ENCODE peak calls at places on chromosomes 4 and X, in four cellular contexts. V is NCI-H1105 treated with DMSO at 0.1 percent for 48 hours; A is activated CD4-positive, alpha-beta T cell treated with anti-CD3 and anti-CD28 coated beads, Interleukin-2, amount 50 U/mL, for 24 hours; H is heart right ventricle. K is an unnamed sample.

GRCh38 chrX:145405012-145405411 is 157.7 kb downstream of the SPANXN1 start:
- DNase-seq in H (no peak), V (peak), A (no peak), K (peak)

GRCh38 chr4:136484996-136485395 is 1047.3 kb downstream of the PCDH18 start:
- DNase-seq in V (no peak), A (no peak), H (no peak), K (no peak)

GRCh38 chrX:122850326-122850725 is 333.8 kb upstream of the GRIA3 start:
- DNase-seq in V (no peak), H (no peak), A (no peak), K (no peak)

GRCh38 chr4:8215001-8215427 is 15.9 kb downstream of the SH3TC1 start:
- DNase-seq in A (no peak), H (no peak), V (peak), K (no peak)

GRCh38 chrX:65516756-65517155 is 17.8 kb downstream of the LAS1L start:
- DNase-seq in A (no peak), H (no peak), V (no peak), K (no peak)

GRCh38 chr4:17702666-17703065 is 78.8 kb downstream of the FAM184B start:
- DNase-seq in A (no peak), V (no peak), H (no peak), K (no peak)

GRCh38 chr4:76585270-76585669 is 150.2 kb downstream of the SHROOM3 start:
- DNase-seq in A (no peak), V (no peak), H (no peak), K (no peak)

GRCh38 chr4:80219301-80220025 is 22.2 kb downstream of the PRDM8 start:
- DNase-seq in H (no peak), A (no peak), V (no peak), K (no peak)

GRCh38 chrX:15977644-15978043 is 123.0 kb upstream of the AP1S2 start:
- DNase-seq in H (no peak), V (no peak), A (no peak), K (no peak)

GRCh38 chr4:67531349-67531748 is 14.0 kb downstream of the CENPC start:
- DNase-seq in H (no peak), A (no peak), V (no peak), K (no peak)

GRCh38 chr4:149793459-149793858 is 22.2 kb downstream of the IQCM start:
- DNase-seq in A (no peak), V (no peak), H (no peak), K (no peak)

GRCh38 chrX:4182010-4182806 is 468.8 kb upstream of the PRKX start:
- DNase-seq in A (no peak), V (no peak), H (no peak), K (no peak)

GRCh38 chrX:17606211-17606610 is 131.1 kb upstream of the SCML1 start:
- DNase-seq in H (no peak), A (no peak), V (no peak), K (no peak)

GRCh38 chr4:152485726-152486276 is 50.1 kb downstream of the FBXW7 start:
- DNase-seq in H (no peak), A (no peak), V (no peak), K (peak)

GRCh38 chrX:21738950-21739287 is 19.0 kb downstream of the SMPX start:
- DNase-seq in V (no peak), A (no peak), H (no peak), K (no peak)

GRCh38 chrX:136193771-136194170 is 46.4 kb downstream of the FHL1 start:
- DNase-seq in A (no peak), H (no peak), V (no peak), K (no peak)

GRCh38 chr4:8181844-8182243 is 17.2 kb upstream of the SH3TC1 start:
- DNase-seq in H (no peak), A (no peak), V (no peak), K (no peak)

GRCh38 chrX:108270739-108271396 is 167.4 kb downstream of the COL4A6 start:
- DNase-seq in V (peak), H (no peak), A (no peak), K (no peak)

GRCh38 chr4:152247271-152247975 is 288.5 kb downstream of the FBXW7 start:
- DNase-seq in A (no peak), H (peak), V (no peak), K (no peak)

GRCh38 chr4:6769138-6769983 is 13.2 kb upstream of the KIAA0232 start:
- DNase-seq in H (no peak), A (no peak), V (no peak), K (no peak)

GRCh38 chrX:18885317-18886004 is 98.5 kb downstream of the PHKA2 start:
- DNase-seq in A (no peak), V (no peak), H (no peak), K (no peak)

GRCh38 chrX:53445977-53446376 is 11.8 kb upstream of the HSD17B10 start:
- DNase-seq in H (no peak), A (no peak), V (no peak), K (peak)

GRCh38 chr4:133938061-133938460 is 263.5 kb downstream of the PABPC4L start:
- DNase-seq in V (no peak), H (no peak), A (no peak), K (no peak)

GRCh38 chr4:38509551-38509950 is 154.4 kb upstream of the KLF3 start:
- DNase-seq in H (no peak), A (no peak), V (no peak), K (no peak)

GRCh38 chr4:94516067-94516466 is 64.3 kb downstream of the PDLIM5 start:
- DNase-seq in V (no peak), A (no peak), H (no peak), K (no peak)

GRCh38 chr4:183541081-183542045 is 36.5 kb downstream of the ING2 start:
- DNase-seq in H (no peak), V (no peak), A (no peak), K (no peak)

GRCh38 chr4:147310312-147310711 is 170.6 kb upstream of the EDNRA start:
- DNase-seq in A (no peak), V (no peak), H (no peak), K (no peak)

GRCh38 chr4:2586502-2586901 is 50.1 kb downstream of the FAM193A start:
- DNase-seq in V (no peak), H (no peak), A (no peak), K (no peak)

GRCh38 chrX:80181079-80181478 is 166.5 kb downstream of the TBX22 start:
- DNase-seq in H (no peak), V (no peak), A (no peak), K (no peak)

GRCh38 chr4:169492436-169493163 is 119.8 kb downstream of the NEK1 start:
- DNase-seq in H (no peak), V (peak), A (no peak), K (peak)

GRCh38 chr4:107755841-107756356 is 35.9 kb upstream of the PAPSS1 start:
- DNase-seq in H (no peak), V (no peak), A (no peak), K (no peak)

GRCh38 chr4:145679991-145680455 is at the start of gene C4orf51:
- DNase-seq in H (peak), A (no peak), V (peak), K (no peak)

GRCh38 chr4:87219648-87220093 is 747 bp downstream of the KLHL8 start:
- DNase-seq in A (no peak), H (peak), V (no peak), K (peak)

GRCh38 chrX:55489315-55490009 is at the start of gene USP51:
- DNase-seq in H (peak), V (peak), A (no peak), K (peak)

GRCh38 chrX:112967341-112967740 is 126.7 kb upstream of the AMOT start:
- DNase-seq in V (no peak), A (no peak), H (no peak), K (no peak)

GRCh38 chrX:3522016-3522690 is 175.7 kb upstream of the MXRA5 start:
- DNase-seq in V (no peak), A (no peak), H (no peak), K (no peak)

K was measured in GM13977.